ENCODE peak calls at places on chromosome 18, in four cellular contexts. One of them, this sample, is unnamed.

GRCh38 chr18:48676756-48677368 is 138.0 kb downstream of the CTIF start:
- DNase-seq in endothelial cell of umbilical vein: peak; percentile 47
- DNase-seq in HepG2: peak; percentile 32
- DNase-seq in HL-60: no peak
- DNase-seq in this sample: peak; percentile 70

GRCh38 chr18:58186258-58186948 is 142.4 kb downstream of the NEDD4L start:
- DNase-seq in endothelial cell of umbilical vein: peak; percentile 85
- DNase-seq in HepG2: no peak
- DNase-seq in HL-60: no peak
- DNase-seq in this sample: no peak

GRCh38 chr18:48034651-48035555 is 104.4 kb upstream of the SMAD2 start:
- DNase-seq in endothelial cell of umbilical vein: no peak
- DNase-seq in HepG2: no peak
- DNase-seq in HL-60: no peak
- DNase-seq in this sample: no peak

GRCh38 chr18:6747646-6748045 is 18.1 kb downstream of the ARHGAP28 start:
- DNase-seq in endothelial cell of umbilical vein: peak; percentile 93
- DNase-seq in HepG2: no peak
- DNase-seq in HL-60: no peak
- DNase-seq in this sample: no peak

GRCh38 chr18:48962857-48963554 is 12.2 kb upstream of the SMAD7 start:
- DNase-seq in endothelial cell of umbilical vein: no peak
- DNase-seq in HepG2: no peak
- DNase-seq in HL-60: no peak
- DNase-seq in this sample: no peak

GRCh38 chr18:13598591-13598990 is 127.8 kb downstream of the FAM210A start:
- DNase-seq in HL-60: no peak
- DNase-seq in endothelial cell of umbilical vein: no peak
- DNase-seq in HepG2: no peak
- DNase-seq in this sample: no peak

GRCh38 chr18:54388203-54389142 is 30.8 kb downstream of the C18orf54 start:
- DNase-seq in HL-60: peak; percentile 79
- DNase-seq in HepG2: peak; percentile 80
- DNase-seq in endothelial cell of umbilical vein: peak; percentile 89
- DNase-seq in this sample: peak; percentile 41

GRCh38 chr18:49304746-49305145 is 155.7 kb downstream of the DYM start:
- DNase-seq in HL-60: no peak
- DNase-seq in endothelial cell of umbilical vein: peak; percentile 9
- DNase-seq in HepG2: no peak
- DNase-seq in this sample: no peak

GRCh38 chr18:13640266-13640860 is 86.0 kb downstream of the FAM210A start:
- DNase-seq in HepG2: no peak
- DNase-seq in HL-60: no peak
- DNase-seq in endothelial cell of umbilical vein: no peak
- DNase-seq in this sample: no peak

GRCh38 chr18:5515007-5515744 is 28.6 kb downstream of the EPB41L3 start:
- DNase-seq in HL-60: peak; percentile 86
- DNase-seq in endothelial cell of umbilical vein: no peak
- DNase-seq in HepG2: no peak
- DNase-seq in this sample: no peak

GRCh38 chr18:48007955-48008701 is 77.7 kb upstream of the SMAD2 start:
- DNase-seq in HL-60: no peak
- DNase-seq in endothelial cell of umbilical vein: peak; percentile 51
- DNase-seq in HepG2: peak; percentile 42
- DNase-seq in this sample: peak; percentile 73

GRCh38 chr18:48583568-48583967 is 44.7 kb downstream of the CTIF start:
- DNase-seq in endothelial cell of umbilical vein: no peak
- DNase-seq in HL-60: no peak
- DNase-seq in HepG2: no peak
- DNase-seq in this sample: no peak

GRCh38 chr18:34501553-34501952 is 208.5 kb upstream of the DTNA start:
- DNase-seq in endothelial cell of umbilical vein: no peak
- DNase-seq in HL-60: no peak
- DNase-seq in HepG2: peak; percentile 53
- DNase-seq in this sample: no peak

GRCh38 chr18:8839285-8839684 is 133.9 kb downstream of the MTCL1 start:
- DNase-seq in HL-60: no peak
- DNase-seq in endothelial cell of umbilical vein: peak; percentile 6
- DNase-seq in HepG2: no peak
- DNase-seq in this sample: no peak

GRCh38 chr18:48590678-48591077 is 51.8 kb downstream of the CTIF start:
- DNase-seq in HL-60: no peak
- DNase-seq in endothelial cell of umbilical vein: no peak
- DNase-seq in HepG2: no peak
- DNase-seq in this sample: no peak

GRCh38 chr18:55510809-55511208 is 77.2 kb downstream of the TCF4 start:
- DNase-seq in HL-60: no peak
- DNase-seq in endothelial cell of umbilical vein: peak; percentile 100
- DNase-seq in HepG2: no peak
- DNase-seq in this sample: no peak

GRCh38 chr18:69490813-69491212 is 90.1 kb downstream of the DOK6 start:
- DNase-seq in endothelial cell of umbilical vein: peak; percentile 46
- DNase-seq in HepG2: no peak
- DNase-seq in HL-60: no peak
- DNase-seq in this sample: no peak

GRCh38 chr18:35026407-35027061 is 14.7 kb upstream of the MAPRE2 start:
- DNase-seq in endothelial cell of umbilical vein: no peak
- DNase-seq in HepG2: no peak
- DNase-seq in HL-60: no peak
- DNase-seq in this sample: no peak

GRCh38 chr18:13710460-13710859 is 15.9 kb downstream of the FAM210A start:
- DNase-seq in HL-60: no peak
- DNase-seq in HepG2: no peak
- DNase-seq in endothelial cell of umbilical vein: no peak
- DNase-seq in this sample: no peak

GRCh38 chr18:49257609-49258008 is 202.8 kb downstream of the DYM start:
- DNase-seq in HepG2: no peak
- DNase-seq in endothelial cell of umbilical vein: no peak
- DNase-seq in HL-60: no peak
- DNase-seq in this sample: no peak

GRCh38 chr18:9787126-9787525 is 79.0 kb downstream of the RAB31 start:
- DNase-seq in HepG2: no peak
- DNase-seq in endothelial cell of umbilical vein: no peak
- DNase-seq in HL-60: no peak
- DNase-seq in this sample: no peak

GRCh38 chr18:35582899-35583558 is 1.5 kb downstream of the GALNT1 start:
- DNase-seq in HL-60: no peak
- DNase-seq in HepG2: peak; percentile 55
- DNase-seq in endothelial cell of umbilical vein: peak; percentile 64
- DNase-seq in this sample: no peak

GRCh38 chr18:494602-494983 is 5.9 kb downstream of the COLEC12 start:
- DNase-seq in HepG2: no peak
- DNase-seq in HL-60: no peak
- DNase-seq in endothelial cell of umbilical vein: no peak
- DNase-seq in this sample: no peak

GRCh38 chr18:57976230-57976773 is 67.7 kb upstream of the NEDD4L start:
- DNase-seq in HL-60: no peak
- DNase-seq in endothelial cell of umbilical vein: no peak
- DNase-seq in HepG2: no peak
- DNase-seq in this sample: no peak

DNA sequence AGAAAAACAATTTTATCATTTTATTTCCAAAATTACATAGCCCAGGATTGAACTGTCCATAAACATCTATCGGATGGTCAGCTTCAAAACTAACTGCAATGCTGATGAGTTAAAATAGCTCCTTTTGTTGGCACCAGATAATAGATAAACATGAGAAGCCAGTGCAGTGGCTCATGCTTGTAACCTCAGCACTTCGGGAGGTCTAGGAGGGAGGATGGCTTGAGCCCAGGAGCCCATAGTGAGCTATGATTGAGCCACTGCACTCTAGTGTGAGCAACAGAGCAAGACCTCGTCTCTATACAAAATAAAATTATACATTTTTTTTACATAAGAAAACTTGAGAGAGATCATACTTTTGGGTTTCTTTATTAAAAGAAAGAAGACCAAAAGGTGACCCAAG is 34.6 kb upstream of the IMPA2 start:
- DNase-seq in HepG2: no peak
- DNase-seq in HL-60: peak; percentile 43
- DNase-seq in endothelial cell of umbilical vein: no peak
- DNase-seq in this sample: no peak
- TF ChIP-seq POLR2AphosphoS5 in HepG2: no peak
- TF ChIP-seq POLR2AphosphoS5 in HL-60: no peak
- TF ChIP-seq POLR2AphosphoS5 in endothelial cell of umbilical vein: no peak
- TF ChIP-seq POLR2AphosphoS5 in this sample: no peak

GRCh38 chr18:2968559-2968958 is 44.4 kb downstream of the LPIN2 start:
- DNase-seq in HL-60: no peak
- DNase-seq in endothelial cell of umbilical vein: no peak
- DNase-seq in HepG2: no peak
- DNase-seq in this sample: no peak
- TF ChIP-seq POLR2AphosphoS5 in HL-60: no peak
- TF ChIP-seq POLR2AphosphoS5 in endothelial cell of umbilical vein: no peak
- TF ChIP-seq POLR2AphosphoS5 in HepG2: no peak
- TF ChIP-seq POLR2AphosphoS5 in this sample: no peak

GRCh38 chr18:77061291-77061945 is 71.2 kb downstream of the MBP start:
- DNase-seq in HL-60: no peak
- DNase-seq in endothelial cell of umbilical vein: no peak
- DNase-seq in HepG2: no peak
- DNase-seq in this sample: no peak

GRCh38 chr18:77065221-77065981 is 67.2 kb downstream of the MBP start:
- DNase-seq in HepG2: no peak
- DNase-seq in HL-60: peak; percentile 96
- DNase-seq in endothelial cell of umbilical vein: peak; percentile 59
- DNase-seq in this sample: no peak

GRCh38 chr18:77062518-77063003 is 70.0 kb downstream of the MBP start:
- DNase-seq in endothelial cell of umbilical vein: no peak
- DNase-seq in HL-60: no peak
- DNase-seq in HepG2: no peak
- DNase-seq in this sample: no peak

GRCh38 chr18:77061946-77062517 is 70.6 kb downstream of the MBP start:
- DNase-seq in HL-60: no peak
- DNase-seq in endothelial cell of umbilical vein: no peak
- DNase-seq in HepG2: no peak
- DNase-seq in this sample: no peak

GRCh38 chr18:77063256-77063655 is 69.3 kb downstream of the MBP start:
- DNase-seq in HL-60: peak; percentile 91
- DNase-seq in HepG2: no peak
- DNase-seq in endothelial cell of umbilical vein: no peak
- DNase-seq in this sample: peak; percentile 69
- TF ChIP-seq POLR2AphosphoS5 in HL-60: peak; percentile 63
- TF ChIP-seq POLR2AphosphoS5 in HepG2: no peak
- TF ChIP-seq POLR2AphosphoS5 in endothelial cell of umbilical vein: no peak
- TF ChIP-seq POLR2AphosphoS5 in this sample: no peak

GRCh38 chr18:26440644-26441043 is 107.7 kb downstream of the KCTD1 start:
- DNase-seq in endothelial cell of umbilical vein: no peak
- DNase-seq in HepG2: no peak
- DNase-seq in HL-60: no peak
- DNase-seq in this sample: no peak
- TF ChIP-seq POLR2AphosphoS5 in endothelial cell of umbilical vein: no peak
- TF ChIP-seq POLR2AphosphoS5 in HepG2: no peak
- TF ChIP-seq POLR2AphosphoS5 in HL-60: no peak
- TF ChIP-seq POLR2AphosphoS5 in this sample: no peak

GRCh38 chr18:80154293-80154692 is 45.2 kb downstream of the ADNP2 start:
- DNase-seq in endothelial cell of umbilical vein: peak; percentile 9
- DNase-seq in HepG2: peak; percentile 30
- DNase-seq in HL-60: no peak
- DNase-seq in this sample: no peak
- TF ChIP-seq POLR2AphosphoS5 in endothelial cell of umbilical vein: no peak
- TF ChIP-seq POLR2AphosphoS5 in HepG2: no peak
- TF ChIP-seq POLR2AphosphoS5 in HL-60: no peak
- TF ChIP-seq POLR2AphosphoS5 in this sample: no peak

GRCh38 chr18:31206064-31206463 is 43.4 kb upstream of the DSC1 start:
- DNase-seq in HL-60: peak; percentile 31
- DNase-seq in HepG2: peak; percentile 38
- DNase-seq in endothelial cell of umbilical vein: no peak
- DNase-seq in this sample: no peak

GRCh38 chr18:31204833-31205232 is 42.2 kb upstream of the DSC1 start:
- DNase-seq in HL-60: no peak
- DNase-seq in HepG2: no peak
- DNase-seq in endothelial cell of umbilical vein: no peak
- DNase-seq in this sample: peak; percentile 32

GRCh38 chr18:31205273-31205672 is 42.6 kb upstream of the DSC1 start:
- DNase-seq in endothelial cell of umbilical vein: no peak
- DNase-seq in HL-60: no peak
- DNase-seq in HepG2: peak; percentile 30
- DNase-seq in this sample: no peak

GRCh38 chr18:31209041-31209440 is 46.4 kb upstream of the DSC1 start:
- DNase-seq in HL-60: no peak
- DNase-seq in endothelial cell of umbilical vein: no peak
- DNase-seq in HepG2: no peak
- DNase-seq in this sample: no peak

GRCh38 chr18:31206787-31207381 is 44.2 kb upstream of the DSC1 start:
- DNase-seq in HL-60: peak; percentile 82
- DNase-seq in HepG2: peak; percentile 86
- DNase-seq in endothelial cell of umbilical vein: peak; percentile 34
- DNase-seq in this sample: peak; percentile 91
- TF ChIP-seq POLR2AphosphoS5 in HL-60: peak; percentile 54
- TF ChIP-seq POLR2AphosphoS5 in HepG2: no peak
- TF ChIP-seq POLR2AphosphoS5 in endothelial cell of umbilical vein: no peak
- TF ChIP-seq POLR2AphosphoS5 in this sample: peak; percentile 5

GRCh38 chr18:2657788-2658458 is 2.4 kb downstream of the SMCHD1 start:
- DNase-seq in HepG2: peak; percentile 56
- DNase-seq in endothelial cell of umbilical vein: peak; percentile 87
- DNase-seq in HL-60: no peak
- DNase-seq in this sample: no peak
- TF ChIP-seq POLR2AphosphoS5 in HepG2: no peak
- TF ChIP-seq POLR2AphosphoS5 in endothelial cell of umbilical vein: no peak
- TF ChIP-seq POLR2AphosphoS5 in HL-60: peak; percentile 23
- TF ChIP-seq POLR2AphosphoS5 in this sample: peak; percentile 87

DNA sequence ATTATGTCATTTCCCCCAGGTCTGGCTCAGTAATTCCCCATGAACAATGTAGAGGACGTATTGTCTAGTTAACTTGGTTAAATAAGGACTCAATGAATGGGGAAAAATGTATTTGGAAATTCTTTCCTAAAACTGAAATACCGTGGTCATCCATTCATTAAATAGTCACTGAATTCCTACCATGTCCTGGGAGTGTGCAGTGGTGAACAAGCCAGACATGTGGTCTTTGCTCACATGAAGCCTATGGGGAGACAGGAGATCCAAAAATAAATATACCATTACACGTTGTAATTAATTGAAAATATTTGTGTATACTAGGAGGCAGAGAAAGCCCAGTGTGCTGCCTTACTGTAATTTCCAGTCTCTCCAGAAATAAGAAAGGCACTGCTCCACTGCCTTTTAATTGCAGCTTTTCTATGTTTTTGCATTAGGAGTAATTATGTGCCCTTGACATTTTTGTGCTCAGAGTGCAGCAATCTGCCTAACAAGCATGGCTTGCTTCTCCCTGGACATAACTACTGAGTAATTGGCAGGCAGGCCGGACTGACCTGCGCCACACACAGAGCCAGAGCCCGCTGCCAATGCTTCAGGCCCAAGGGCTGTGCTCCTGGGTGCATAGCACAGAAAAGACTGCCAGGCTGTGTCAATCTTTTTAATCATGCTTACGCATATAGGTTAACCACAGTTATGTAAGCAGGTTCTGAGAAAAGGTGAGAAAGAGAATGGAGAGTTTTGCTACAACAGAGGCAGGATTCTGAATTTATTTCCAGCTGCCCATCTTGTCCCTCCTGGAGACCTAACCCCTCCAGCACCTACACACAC is 22.2 kb upstream of the TTC39C start:
- DNase-seq in endothelial cell of umbilical vein: no peak
- DNase-seq in HL-60: no peak
- DNase-seq in HepG2: no peak
- DNase-seq in this sample: no peak
- TF ChIP-seq POLR2AphosphoS5 in endothelial cell of umbilical vein: no peak
- TF ChIP-seq POLR2AphosphoS5 in HL-60: no peak
- TF ChIP-seq POLR2AphosphoS5 in HepG2: no peak
- TF ChIP-seq POLR2AphosphoS5 in this sample: peak; percentile 21